ENCODE peak calls at places on chromosome 13, in nine cellular contexts. One of them, this sample, is unnamed.

GRCh38 chr13:40096357-40096911 is 441.0 kb downstream of the COG6 start:
- DNase-seq in cardiac muscle cell: no peak
- DNase-seq in heart right ventricle: no peak
- DNase-seq in foreskin fibroblast: no peak
- DNase-seq in mesothelial cell of epicardium: no peak
- DNase-seq in fibroblast of lung: no peak
- DNase-seq in GM06990: no peak
- DNase-seq in stomach: no peak
- DNase-seq in AG10803: no peak
- DNase-seq in this sample: no peak

GRCh38 chr13:20118268-20119140 is 42.3 kb downstream of the GJA3 start:
- DNase-seq in cardiac muscle cell: peak
- DNase-seq in heart right ventricle: peak
- DNase-seq in foreskin fibroblast: no peak
- DNase-seq in mesothelial cell of epicardium: peak
- DNase-seq in fibroblast of lung: peak
- DNase-seq in GM06990: peak
- DNase-seq in stomach: peak
- DNase-seq in AG10803: peak
- DNase-seq in this sample: peak

GRCh38 chr13:72842991-72843390 is 61.1 kb downstream of the PIBF1 start:
- DNase-seq in cardiac muscle cell: no peak
- DNase-seq in heart right ventricle: no peak
- DNase-seq in foreskin fibroblast: no peak
- DNase-seq in mesothelial cell of epicardium: no peak
- DNase-seq in fibroblast of lung: no peak
- DNase-seq in GM06990: no peak
- DNase-seq in stomach: no peak
- DNase-seq in AG10803: no peak
- DNase-seq in this sample: no peak

GRCh38 chr13:33006646-33007045 is 9.6 kb upstream of the KL start:
- DNase-seq in cardiac muscle cell: no peak
- DNase-seq in heart right ventricle: no peak
- DNase-seq in foreskin fibroblast: no peak
- DNase-seq in mesothelial cell of epicardium: no peak
- DNase-seq in fibroblast of lung: peak
- DNase-seq in GM06990: no peak
- DNase-seq in stomach: no peak
- DNase-seq in AG10803: no peak
- DNase-seq in this sample: no peak

GRCh38 chr13:80009760-80010159 is 331.2 kb downstream of the SPRY2 start:
- DNase-seq in cardiac muscle cell: no peak
- DNase-seq in heart right ventricle: no peak
- DNase-seq in foreskin fibroblast: no peak
- DNase-seq in mesothelial cell of epicardium: no peak
- DNase-seq in fibroblast of lung: no peak
- DNase-seq in GM06990: no peak
- DNase-seq in stomach: no peak
- DNase-seq in AG10803: peak
- DNase-seq in this sample: no peak

GRCh38 chr13:20585371-20585770 is 18.4 kb downstream of the IFT88 start:
- DNase-seq in cardiac muscle cell: no peak
- DNase-seq in heart right ventricle: no peak
- DNase-seq in foreskin fibroblast: no peak
- DNase-seq in mesothelial cell of epicardium: no peak
- DNase-seq in fibroblast of lung: no peak
- DNase-seq in GM06990: no peak
- DNase-seq in stomach: no peak
- DNase-seq in AG10803: no peak
- DNase-seq in this sample: no peak

GRCh38 chr13:34971473-34971872 is 29.4 kb downstream of the NBEA start:
- DNase-seq in cardiac muscle cell: no peak
- DNase-seq in heart right ventricle: no peak
- DNase-seq in foreskin fibroblast: no peak
- DNase-seq in mesothelial cell of epicardium: no peak
- DNase-seq in fibroblast of lung: no peak
- DNase-seq in GM06990: no peak
- DNase-seq in stomach: no peak
- DNase-seq in AG10803: no peak
- DNase-seq in this sample: no peak

GRCh38 chr13:87827479-87827878 is 156.3 kb downstream of the SLITRK5 start:
- DNase-seq in cardiac muscle cell: no peak
- DNase-seq in heart right ventricle: no peak
- DNase-seq in foreskin fibroblast: no peak
- DNase-seq in mesothelial cell of epicardium: no peak
- DNase-seq in fibroblast of lung: peak
- DNase-seq in GM06990: no peak
- DNase-seq in stomach: no peak
- DNase-seq in AG10803: peak
- DNase-seq in this sample: no peak

GRCh38 chr13:25440081-25440480 is 68.3 kb downstream of the ATP8A2 start:
- DNase-seq in cardiac muscle cell: no peak
- DNase-seq in heart right ventricle: no peak
- DNase-seq in foreskin fibroblast: no peak
- DNase-seq in mesothelial cell of epicardium: no peak
- DNase-seq in fibroblast of lung: no peak
- DNase-seq in GM06990: no peak
- DNase-seq in stomach: no peak
- DNase-seq in AG10803: no peak
- DNase-seq in this sample: no peak

GRCh38 chr13:36526897-36527296 is 94.6 kb downstream of the CCNA1 start:
- DNase-seq in cardiac muscle cell: no peak
- DNase-seq in heart right ventricle: no peak
- DNase-seq in foreskin fibroblast: no peak
- DNase-seq in mesothelial cell of epicardium: no peak
- DNase-seq in fibroblast of lung: no peak
- DNase-seq in GM06990: no peak
- DNase-seq in stomach: no peak
- DNase-seq in AG10803: no peak
- DNase-seq in this sample: no peak

GRCh38 chr13:38418286-38418685 is 68.6 kb downstream of the UFM1 start:
- DNase-seq in cardiac muscle cell: no peak
- DNase-seq in heart right ventricle: no peak
- DNase-seq in foreskin fibroblast: no peak
- DNase-seq in mesothelial cell of epicardium: no peak
- DNase-seq in fibroblast of lung: no peak
- DNase-seq in GM06990: no peak
- DNase-seq in stomach: no peak
- DNase-seq in AG10803: peak
- DNase-seq in this sample: no peak

GRCh38 chr13:38419312-38419873 is 69.7 kb downstream of the UFM1 start:
- DNase-seq in cardiac muscle cell: no peak
- DNase-seq in heart right ventricle: no peak
- DNase-seq in foreskin fibroblast: no peak
- DNase-seq in mesothelial cell of epicardium: no peak
- DNase-seq in fibroblast of lung: no peak
- DNase-seq in GM06990: peak
- DNase-seq in stomach: no peak
- DNase-seq in AG10803: no peak
- DNase-seq in this sample: no peak

GRCh38 chr13:38417241-38417640 is 67.6 kb downstream of the UFM1 start:
- DNase-seq in cardiac muscle cell: no peak
- DNase-seq in heart right ventricle: no peak
- DNase-seq in foreskin fibroblast: no peak
- DNase-seq in mesothelial cell of epicardium: no peak
- DNase-seq in fibroblast of lung: no peak
- DNase-seq in GM06990: no peak
- DNase-seq in stomach: no peak
- DNase-seq in AG10803: no peak
- DNase-seq in this sample: no peak

GRCh38 chr13:38415233-38415632 is 65.6 kb downstream of the UFM1 start:
- DNase-seq in cardiac muscle cell: peak
- DNase-seq in heart right ventricle: no peak
- DNase-seq in foreskin fibroblast: no peak
- DNase-seq in mesothelial cell of epicardium: no peak
- DNase-seq in fibroblast of lung: no peak
- DNase-seq in GM06990: peak
- DNase-seq in stomach: no peak
- DNase-seq in AG10803: no peak
- DNase-seq in this sample: no peak

GRCh38 chr13:38417727-38418126 is 68.1 kb downstream of the UFM1 start:
- DNase-seq in cardiac muscle cell: no peak
- DNase-seq in heart right ventricle: no peak
- DNase-seq in foreskin fibroblast: no peak
- DNase-seq in mesothelial cell of epicardium: no peak
- DNase-seq in fibroblast of lung: no peak
- DNase-seq in GM06990: no peak
- DNase-seq in stomach: no peak
- DNase-seq in AG10803: peak
- DNase-seq in this sample: peak
- TF ChIP-seq CTCF in cardiac muscle cell: peak
- TF ChIP-seq CTCF in heart right ventricle: peak
- TF ChIP-seq CTCF in foreskin fibroblast: peak
- TF ChIP-seq CTCF in mesothelial cell of epicardium: no peak
- TF ChIP-seq CTCF in fibroblast of lung: peak
- TF ChIP-seq CTCF in GM06990: peak
- TF ChIP-seq CTCF in stomach: peak
- TF ChIP-seq CTCF in AG10803: peak
- TF ChIP-seq CTCF in this sample: peak

GRCh38 chr13:106449096-106449495 is 86.4 kb downstream of the EFNB2 start:
- DNase-seq in cardiac muscle cell: no peak
- DNase-seq in heart right ventricle: no peak
- DNase-seq in foreskin fibroblast: no peak
- DNase-seq in mesothelial cell of epicardium: no peak
- DNase-seq in fibroblast of lung: no peak
- DNase-seq in GM06990: no peak
- DNase-seq in stomach: no peak
- DNase-seq in AG10803: no peak
- DNase-seq in this sample: no peak
- TF ChIP-seq CTCF in cardiac muscle cell: no peak
- TF ChIP-seq CTCF in heart right ventricle: no peak
- TF ChIP-seq CTCF in foreskin fibroblast: no peak
- TF ChIP-seq CTCF in mesothelial cell of epicardium: no peak
- TF ChIP-seq CTCF in fibroblast of lung: no peak
- TF ChIP-seq CTCF in GM06990: no peak
- TF ChIP-seq CTCF in stomach: no peak
- TF ChIP-seq CTCF in AG10803: no peak
- TF ChIP-seq CTCF in this sample: no peak

DNA sequence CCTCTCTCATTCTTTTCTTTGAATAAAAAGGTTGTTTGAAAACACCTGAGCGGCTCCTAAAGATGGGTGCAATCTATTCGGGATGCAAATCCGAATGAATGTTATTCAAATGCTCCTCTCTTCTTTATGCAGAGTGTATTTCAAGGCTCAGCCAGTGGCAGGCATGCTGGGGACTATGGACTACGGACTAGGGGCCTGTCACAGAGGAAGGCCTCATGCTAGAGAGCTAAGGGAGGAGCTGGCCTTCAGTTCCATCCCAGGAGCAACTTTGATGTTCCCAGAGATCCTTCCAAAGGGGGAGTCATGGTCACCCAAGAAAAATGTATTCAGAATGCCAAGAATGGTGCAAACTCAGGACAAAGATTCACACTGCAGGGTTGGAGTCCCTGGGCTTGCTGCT is 9.3 kb downstream of the ALOX5AP start:
- DNase-seq in cardiac muscle cell: no peak
- DNase-seq in heart right ventricle: no peak
- DNase-seq in foreskin fibroblast: no peak
- DNase-seq in mesothelial cell of epicardium: no peak
- DNase-seq in fibroblast of lung: no peak
- DNase-seq in GM06990: no peak
- DNase-seq in stomach: no peak
- DNase-seq in AG10803: no peak
- DNase-seq in this sample: no peak
- TF ChIP-seq CTCF in cardiac muscle cell: no peak
- TF ChIP-seq CTCF in heart right ventricle: no peak
- TF ChIP-seq CTCF in foreskin fibroblast: no peak
- TF ChIP-seq CTCF in mesothelial cell of epicardium: no peak
- TF ChIP-seq CTCF in fibroblast of lung: no peak
- TF ChIP-seq CTCF in GM06990: no peak
- TF ChIP-seq CTCF in stomach: no peak
- TF ChIP-seq CTCF in AG10803: no peak
- TF ChIP-seq CTCF in this sample: no peak

DNA sequence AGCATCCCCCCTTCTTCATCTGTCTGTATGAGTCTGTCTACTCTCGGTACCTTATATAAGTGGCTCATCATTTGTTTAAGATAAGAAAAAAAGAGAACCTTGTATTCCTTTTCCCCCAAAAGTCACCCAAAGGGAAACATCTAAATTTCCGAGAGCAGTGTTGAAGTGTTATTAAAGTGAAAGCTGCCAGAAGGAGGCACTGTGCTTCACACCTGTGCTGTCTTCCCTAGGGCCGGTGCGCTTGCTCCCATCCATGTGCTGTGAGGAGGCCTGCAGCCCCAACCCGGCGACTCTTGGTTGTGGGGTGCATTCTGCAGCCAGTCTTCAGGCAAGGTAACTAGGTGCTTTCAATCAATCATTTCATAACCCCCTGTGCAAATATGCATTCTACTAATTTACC is 97.5 kb downstream of the TNFRSF19 start:
- DNase-seq in cardiac muscle cell: no peak
- DNase-seq in heart right ventricle: no peak
- DNase-seq in foreskin fibroblast: no peak
- DNase-seq in mesothelial cell of epicardium: no peak
- DNase-seq in fibroblast of lung: no peak
- DNase-seq in GM06990: no peak
- DNase-seq in stomach: no peak
- DNase-seq in AG10803: no peak
- DNase-seq in this sample: no peak
- TF ChIP-seq CTCF in cardiac muscle cell: no peak
- TF ChIP-seq CTCF in heart right ventricle: no peak
- TF ChIP-seq CTCF in foreskin fibroblast: no peak
- TF ChIP-seq CTCF in mesothelial cell of epicardium: no peak
- TF ChIP-seq CTCF in fibroblast of lung: no peak
- TF ChIP-seq CTCF in GM06990: peak
- TF ChIP-seq CTCF in stomach: no peak
- TF ChIP-seq CTCF in AG10803: no peak
- TF ChIP-seq CTCF in this sample: no peak

GRCh38 chr13:98351636-98352035 is 174.6 kb upstream of the RNF113B start:
- DNase-seq in cardiac muscle cell: no peak
- DNase-seq in heart right ventricle: no peak
- DNase-seq in foreskin fibroblast: no peak
- DNase-seq in mesothelial cell of epicardium: no peak
- DNase-seq in fibroblast of lung: no peak
- DNase-seq in GM06990: no peak
- DNase-seq in stomach: no peak
- DNase-seq in AG10803: no peak
- DNase-seq in this sample: no peak
- TF ChIP-seq CTCF in cardiac muscle cell: no peak
- TF ChIP-seq CTCF in heart right ventricle: no peak
- TF ChIP-seq CTCF in foreskin fibroblast: no peak
- TF ChIP-seq CTCF in mesothelial cell of epicardium: no peak
- TF ChIP-seq CTCF in fibroblast of lung: no peak
- TF ChIP-seq CTCF in GM06990: no peak
- TF ChIP-seq CTCF in stomach: no peak
- TF ChIP-seq CTCF in AG10803: no peak
- TF ChIP-seq CTCF in this sample: no peak

This sample was measured in endothelial cell.